ENCODE peak calls at places on chromosome 20, in six cellular contexts. G, B, T, Z, L and M are unnamed samples.

GRCh38 chr20:32731882-32732266 is 11.4 kb downstream of the COMMD7 start:
- DNase-seq in G (no peak), B (no peak), T (no peak), Z (no peak), L (peak), M (peak)

GRCh38 chr20:59149678-59150504 is 13.7 kb upstream of the ZNF831 start:
- DNase-seq in G (peak), B (no peak), T (no peak), Z (no peak), L (peak), M (peak)

GRCh38 chr20:33811763-33812672 is 870 bp downstream of the CHMP4B start:
- DNase-seq in G (no peak), B (peak), T (peak), Z (no peak), L (peak), M (peak)

GRCh38 chr20:4041748-4042411 is 26.5 kb upstream of the RNF24 start:
- DNase-seq in G (no peak), B (peak), T (peak), Z (no peak), L (peak), M (peak)

GRCh38 chr20:17668432-17668831 is 13.6 kb downstream of the RRBP1 start:
- DNase-seq in G (no peak), B (no peak), T (no peak), Z (no peak), L (no peak), M (no peak)

GRCh38 chr20:23245553-23246128 is 105.0 kb upstream of the NXT1 start:
- DNase-seq in G (no peak), B (no peak), T (peak), Z (peak), L (peak), M (peak)

GRCh38 chr20:24357169-24357568 is 112.3 kb upstream of the SYNDIG1 start:
- DNase-seq in G (no peak), B (no peak), T (no peak), Z (no peak), L (no peak), M (no peak)

GRCh38 chr20:59207742-59208357 is 44.2 kb downstream of the ZNF831 start:
- DNase-seq in G (peak), B (no peak), T (peak), Z (no peak), L (peak), M (no peak)

GRCh38 chr20:37986873-37987601 is 46.2 kb downstream of the TTI1 start:
- DNase-seq in G (no peak), B (no peak), T (no peak), Z (no peak), L (no peak), M (no peak)

GRCh38 chr20:22414354-22414753 is 170.0 kb downstream of the FOXA2 start:
- DNase-seq in G (no peak), B (no peak), T (no peak), Z (no peak), L (no peak), M (no peak)

GRCh38 chr20:52974155-52974554 is 2.0 kb downstream of the TSHZ2 start:
- DNase-seq in G (no peak), B (no peak), T (no peak), Z (peak), L (no peak), M (no peak)

GRCh38 chr20:1368448-1369199 is 24.2 kb downstream of the FKBP1A start:
- DNase-seq in G (no peak), B (no peak), T (no peak), Z (no peak), L (no peak), M (no peak)